ENCODE peak calls at places on chromosome 9, in four cellular contexts. One of them, this sample, is unnamed. For H3K27me3, the result is how much of the 10 kb centered on the place peaks cover.

GRCh38 chr9:24416136-24416535 is 129.6 kb downstream of the IZUMO3 start:
- DNase-seq in left ventricle myocardium inferior: no peak
- DNase-seq in dorsolateral prefrontal cortex: no peak
- DNase-seq in hepatocyte: no peak
- DNase-seq in this sample: no peak

GRCh38 chr9:124457887-124458431 is 7.7 kb downstream of the ADGRD2 start:
- DNase-seq in left ventricle myocardium inferior: no peak
- DNase-seq in dorsolateral prefrontal cortex: no peak
- DNase-seq in hepatocyte: no peak
- DNase-seq in this sample: no peak

GRCh38 chr9:121989010-121989409 is 104.1 kb downstream of the TTLL11 start:
- DNase-seq in left ventricle myocardium inferior: no peak
- DNase-seq in dorsolateral prefrontal cortex: no peak
- DNase-seq in hepatocyte: peak
- DNase-seq in this sample: no peak

GRCh38 chr9:81534138-81534865 is 155.0 kb downstream of the TLE1 start:
- DNase-seq in left ventricle myocardium inferior: no peak
- DNase-seq in dorsolateral prefrontal cortex: no peak
- DNase-seq in hepatocyte: no peak
- DNase-seq in this sample: no peak

GRCh38 chr9:69130456-69131441 is 43.3 kb upstream of the TJP2 start:
- DNase-seq in left ventricle myocardium inferior: no peak
- DNase-seq in dorsolateral prefrontal cortex: no peak
- DNase-seq in hepatocyte: no peak
- DNase-seq in this sample: peak

GRCh38 chr9:125558453-125559084 is 148.4 kb downstream of the MAPKAP1 start:
- DNase-seq in left ventricle myocardium inferior: no peak
- DNase-seq in dorsolateral prefrontal cortex: peak
- DNase-seq in hepatocyte: peak
- DNase-seq in this sample: peak

GRCh38 chr9:123049589-123050222 is 16.2 kb downstream of the GPR21 start:
- DNase-seq in left ventricle myocardium inferior: no peak
- DNase-seq in dorsolateral prefrontal cortex: no peak
- DNase-seq in hepatocyte: peak
- DNase-seq in this sample: no peak

GRCh38 chr9:99012957-99013512 is 69.3 kb downstream of the COL15A1 start:
- DNase-seq in left ventricle myocardium inferior: no peak
- DNase-seq in dorsolateral prefrontal cortex: no peak
- DNase-seq in hepatocyte: no peak
- DNase-seq in this sample: no peak

GRCh38 chr9:76423216-76424177 is 29.3 kb upstream of the RFK start:
- DNase-seq in left ventricle myocardium inferior: no peak
- DNase-seq in dorsolateral prefrontal cortex: no peak
- DNase-seq in hepatocyte: peak
- DNase-seq in this sample: no peak

GRCh38 chr9:124658165-124659017 is 112.7 kb downstream of the NR6A1 start:
- DNase-seq in left ventricle myocardium inferior: peak
- DNase-seq in dorsolateral prefrontal cortex: peak
- DNase-seq in hepatocyte: peak
- DNase-seq in this sample: peak

GRCh38 chr9:9997585-9997984 is 615.2 kb downstream of the PTPRD start:
- DNase-seq in left ventricle myocardium inferior: no peak
- DNase-seq in dorsolateral prefrontal cortex: no peak
- DNase-seq in hepatocyte: no peak
- DNase-seq in this sample: no peak

GRCh38 chr9:2299156-2299842 is 284.2 kb downstream of the SMARCA2 start:
- DNase-seq in left ventricle myocardium inferior: no peak
- DNase-seq in dorsolateral prefrontal cortex: no peak
- DNase-seq in hepatocyte: peak
- DNase-seq in this sample: no peak

GRCh38 chr9:78788101-78788500 is 491.2 kb downstream of the PSAT1 start:
- DNase-seq in left ventricle myocardium inferior: no peak
- DNase-seq in dorsolateral prefrontal cortex: no peak
- DNase-seq in hepatocyte: no peak
- DNase-seq in this sample: no peak

GRCh38 chr9:121390372-121390771 is 20.3 kb upstream of the STOM start:
- DNase-seq in left ventricle myocardium inferior: no peak
- DNase-seq in dorsolateral prefrontal cortex: no peak
- DNase-seq in hepatocyte: no peak
- DNase-seq in this sample: no peak

GRCh38 chr9:89278997-89279739 is 31.8 kb upstream of the CKS2 start:
- DNase-seq in left ventricle myocardium inferior: no peak
- DNase-seq in dorsolateral prefrontal cortex: no peak
- DNase-seq in hepatocyte: peak
- DNase-seq in this sample: peak

GRCh38 chr9:101778332-101778731 is 39.9 kb upstream of the GRIN3A start:
- DNase-seq in left ventricle myocardium inferior: no peak
- DNase-seq in dorsolateral prefrontal cortex: no peak
- DNase-seq in hepatocyte: no peak
- DNase-seq in this sample: no peak

GRCh38 chr9:88870627-88871026 is 120.6 kb upstream of the S1PR3 start:
- DNase-seq in left ventricle myocardium inferior: no peak
- DNase-seq in dorsolateral prefrontal cortex: no peak
- DNase-seq in hepatocyte: no peak
- DNase-seq in this sample: no peak

GRCh38 chr9:72065076-72065475 is 4.7 kb upstream of the C9orf57 start:
- DNase-seq in left ventricle myocardium inferior: no peak
- DNase-seq in dorsolateral prefrontal cortex: no peak
- DNase-seq in hepatocyte: no peak
- DNase-seq in this sample: no peak

GRCh38 chr9:131799177-131799823 is 59.4 kb upstream of the RAPGEF1 start:
- DNase-seq in left ventricle myocardium inferior: peak
- DNase-seq in dorsolateral prefrontal cortex: peak
- DNase-seq in hepatocyte: peak
- DNase-seq in this sample: no peak

GRCh38 chr9:396397-396796 is 181.7 kb downstream of the DOCK8 start:
- DNase-seq in left ventricle myocardium inferior: no peak
- DNase-seq in dorsolateral prefrontal cortex: no peak
- DNase-seq in hepatocyte: no peak
- DNase-seq in this sample: no peak

GRCh38 chr9:116207371-116208111 is 54.0 kb downstream of the PAPPA start:
- DNase-seq in left ventricle myocardium inferior: no peak
- DNase-seq in dorsolateral prefrontal cortex: no peak
- DNase-seq in hepatocyte: no peak
- DNase-seq in this sample: no peak

GRCh38 chr9:108756746-108757490 is 98.9 kb downstream of the ACTL7B start:
- DNase-seq in left ventricle myocardium inferior: no peak
- DNase-seq in dorsolateral prefrontal cortex: no peak
- DNase-seq in hepatocyte: no peak
- DNase-seq in this sample: no peak

DNA sequence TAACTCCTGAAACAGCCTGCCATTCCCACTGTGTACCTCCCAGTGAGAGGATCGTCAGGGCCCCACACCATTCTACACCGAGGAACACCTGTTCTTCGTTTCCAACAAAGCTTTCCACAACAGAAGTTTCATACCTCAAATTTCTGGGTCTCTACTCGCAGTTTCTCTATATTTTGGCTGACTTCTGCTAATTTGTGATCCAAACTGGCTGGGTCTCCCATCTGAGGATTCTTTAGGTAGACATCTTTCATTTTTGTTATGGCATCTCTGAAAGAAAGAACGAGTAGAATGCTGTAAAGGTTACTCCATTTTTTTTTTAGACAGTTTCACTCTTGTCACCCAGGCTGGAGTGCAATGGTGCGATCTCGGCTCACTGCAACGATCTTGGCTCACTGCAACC is 67.5 kb downstream of the USP20 start:
- DNase-seq in left ventricle myocardium inferior: no peak
- DNase-seq in dorsolateral prefrontal cortex: no peak
- DNase-seq in hepatocyte: no peak
- DNase-seq in this sample: no peak
- TF ChIP-seq CTCF in left ventricle myocardium inferior: no peak
- TF ChIP-seq CTCF in dorsolateral prefrontal cortex: no peak
- TF ChIP-seq CTCF in hepatocyte: no peak
- TF ChIP-seq CTCF in this sample: no peak

GRCh38 chr9:114674076-114674797 is 7.8 kb downstream of the TEX48 start:
- DNase-seq in left ventricle myocardium inferior: no peak
- DNase-seq in dorsolateral prefrontal cortex: no peak
- DNase-seq in hepatocyte: no peak
- DNase-seq in this sample: no peak

GRCh38 chr9:114674798-114675554 is 7.0 kb downstream of the TEX48 start:
- DNase-seq in left ventricle myocardium inferior: no peak
- DNase-seq in dorsolateral prefrontal cortex: no peak
- DNase-seq in hepatocyte: no peak
- DNase-seq in this sample: no peak

GRCh38 chr9:114666841-114667240 is 9.2 kb upstream of the TEX53 start:
- DNase-seq in left ventricle myocardium inferior: no peak
- DNase-seq in dorsolateral prefrontal cortex: no peak
- DNase-seq in hepatocyte: no peak
- DNase-seq in this sample: no peak

GRCh38 chr9:114668146-114668545 is 10.5 kb upstream of the TEX53 start:
- DNase-seq in left ventricle myocardium inferior: no peak
- DNase-seq in dorsolateral prefrontal cortex: no peak
- DNase-seq in hepatocyte: no peak
- DNase-seq in this sample: no peak

GRCh38 chr9:114671605-114672004 is 10.4 kb downstream of the TEX48 start:
- DNase-seq in left ventricle myocardium inferior: no peak
- DNase-seq in dorsolateral prefrontal cortex: no peak
- DNase-seq in hepatocyte: no peak
- DNase-seq in this sample: no peak
- H3K4me3 ChIP-seq in left ventricle myocardium inferior: no peak
- H3K4me3 ChIP-seq in dorsolateral prefrontal cortex: no peak
- H3K4me3 ChIP-seq in hepatocyte: no peak
- H3K4me3 ChIP-seq in this sample: no peak

DNA sequence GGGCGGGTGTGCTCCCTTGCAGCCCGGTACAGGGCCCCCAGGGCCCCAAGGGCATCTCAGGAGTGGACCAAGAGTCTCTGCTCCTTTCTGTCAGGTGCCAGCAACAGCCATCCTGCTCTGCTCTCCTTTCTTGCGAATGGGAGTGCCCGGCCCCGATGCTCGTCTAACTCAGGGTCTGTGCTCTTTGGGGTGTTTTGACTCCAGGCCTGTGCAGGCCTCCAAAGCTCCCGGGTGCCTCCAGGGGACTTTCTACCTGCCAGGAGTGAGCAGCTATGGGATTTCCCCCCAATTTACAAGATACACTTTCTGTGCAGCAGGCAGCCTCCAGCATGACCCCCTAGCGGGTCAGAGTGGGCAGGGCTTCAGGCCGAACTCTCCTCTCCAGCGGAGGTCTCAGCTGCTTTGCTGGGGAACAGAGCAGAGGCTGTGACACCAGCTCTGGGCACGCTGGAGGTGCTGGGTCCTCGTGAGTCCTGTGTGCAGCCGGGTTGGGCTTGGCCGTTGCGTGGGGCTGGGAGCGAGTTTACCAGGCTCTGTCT is 3.0 kb downstream of the NRARP start:
- DNase-seq in left ventricle myocardium inferior: no peak
- DNase-seq in dorsolateral prefrontal cortex: no peak
- DNase-seq in hepatocyte: no peak
- DNase-seq in this sample: no peak
- H3K27me3 ChIP-seq in left ventricle myocardium inferior: half or more
- H3K27me3 ChIP-seq in dorsolateral prefrontal cortex: under half
- H3K27me3 ChIP-seq in hepatocyte: under half
- H3K27me3 ChIP-seq in this sample: under half

GRCh38 chr9:107294756-107295155 is 11.7 kb downstream of the RAD23B start:
- DNase-seq in left ventricle myocardium inferior: no peak
- DNase-seq in dorsolateral prefrontal cortex: no peak
- DNase-seq in hepatocyte: no peak
- DNase-seq in this sample: no peak

GRCh38 chr9:107293555-107294085 is 10.5 kb downstream of the RAD23B start:
- DNase-seq in left ventricle myocardium inferior: no peak
- DNase-seq in dorsolateral prefrontal cortex: no peak
- DNase-seq in hepatocyte: no peak
- DNase-seq in this sample: no peak

GRCh38 chr9:107295995-107296394 is 12.9 kb downstream of the RAD23B start:
- DNase-seq in left ventricle myocardium inferior: no peak
- DNase-seq in dorsolateral prefrontal cortex: no peak
- DNase-seq in hepatocyte: no peak
- DNase-seq in this sample: no peak

GRCh38 chr9:107299437-107299836 is 16.4 kb downstream of the RAD23B start:
- DNase-seq in left ventricle myocardium inferior: no peak
- DNase-seq in dorsolateral prefrontal cortex: no peak
- DNase-seq in hepatocyte: no peak
- DNase-seq in this sample: no peak
- TF ChIP-seq CTCF in left ventricle myocardium inferior: no peak
- TF ChIP-seq CTCF in dorsolateral prefrontal cortex: no peak
- TF ChIP-seq CTCF in hepatocyte: no peak
- TF ChIP-seq CTCF in this sample: peak

GRCh38 chr9:129078691-129079503 is 2.0 kb upstream of the DOLPP1 start:
- DNase-seq in left ventricle myocardium inferior: no peak
- DNase-seq in dorsolateral prefrontal cortex: no peak
- DNase-seq in hepatocyte: no peak
- DNase-seq in this sample: no peak

GRCh38 chr9:129080608-129081387 is at the start of gene DOLPP1:
- DNase-seq in left ventricle myocardium inferior: peak
- DNase-seq in dorsolateral prefrontal cortex: peak
- DNase-seq in hepatocyte: peak
- DNase-seq in this sample: peak

GRCh38 chr9:129081388-129081889 is 528 bp downstream of the DOLPP1 start:
- DNase-seq in left ventricle myocardium inferior: no peak
- DNase-seq in dorsolateral prefrontal cortex: peak
- DNase-seq in hepatocyte: no peak
- DNase-seq in this sample: no peak

GRCh38 chr9:129080312-129080607 is 651 bp upstream of the DOLPP1 start:
- DNase-seq in left ventricle myocardium inferior: no peak
- DNase-seq in dorsolateral prefrontal cortex: no peak
- DNase-seq in hepatocyte: no peak
- DNase-seq in this sample: no peak

DNA sequence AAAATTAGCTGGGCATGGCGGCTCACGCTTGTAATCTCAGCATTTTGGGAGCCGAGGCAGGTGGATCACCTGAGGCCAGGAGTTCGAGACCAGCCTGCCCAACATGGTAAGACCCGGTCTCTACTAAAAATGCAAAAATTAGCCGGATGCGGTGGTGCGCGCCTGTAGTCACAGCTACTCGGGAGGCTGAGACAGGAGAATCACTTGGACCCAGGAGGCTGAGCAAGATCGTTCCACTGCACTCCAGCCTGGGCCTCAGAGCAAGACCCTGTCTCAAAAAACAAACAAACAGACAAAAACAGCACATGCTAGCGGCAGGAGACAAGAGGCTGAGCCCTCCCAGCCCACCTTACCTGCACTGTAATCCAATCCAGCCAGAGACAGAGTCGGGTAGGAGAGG is 1.1 kb upstream of the DOLPP1 start:
- DNase-seq in left ventricle myocardium inferior: no peak
- DNase-seq in dorsolateral prefrontal cortex: no peak
- DNase-seq in hepatocyte: no peak
- DNase-seq in this sample: no peak
- H3K4me3 ChIP-seq in left ventricle myocardium inferior: peak
- H3K4me3 ChIP-seq in dorsolateral prefrontal cortex: peak
- H3K4me3 ChIP-seq in hepatocyte: peak
- H3K4me3 ChIP-seq in this sample: peak

This sample was measured in kidney epithelial cell.